ENCODE peak calls at places on chromosomes 1 and 21, in nine cellular contexts. L is IMR-90; N is A549; Y is KG1; Z is EL; W is NCI-H460; G is stimulated activated naive CD8-positive, alpha-beta T cell treated with anti-CD3 and anti-CD28 coated beads, Interleukin-15, amount 100 ng/mL, for 72 hours; X is kidney; T is fibroblast of gingiva. H is an unnamed sample.

GRCh38 chr1:76827066-76827465 is 40.2 kb upstream of the ST6GALNAC5 start:
- DNase-seq in N (no peak), T (no peak), Z (peak), W (no peak), Y (no peak), L (no peak), G (no peak), X (no peak), H (no peak)

GRCh38 chr1:213244664-213245091 is 193.6 kb downstream of the RPS6KC1 start:
- DNase-seq in Y (peak), G (peak), N (peak), Z (peak), T (peak), L (peak), W (peak), X (no peak), H (peak)

GRCh38 chr1:29473167-29473855 is 237.0 kb downstream of the PTPRU start:
- DNase-seq in Y (no peak), W (no peak), T (no peak), Z (no peak), G (no peak), L (no peak), N (no peak), X (no peak), H (no peak)

GRCh38 chr1:182600745-182601415 is 3.3 kb downstream of the RGS16 start:
- DNase-seq in W (no peak), Z (no peak), Y (no peak), G (no peak), N (no peak), X (no peak), T (no peak), L (no peak), H (no peak)

GRCh38 chr1:202200112-202200548 is 6.5 kb downstream of the LGR6 start:
- DNase-seq in Y (no peak), T (no peak), Z (peak), L (peak), X (no peak), G (no peak), W (no peak), N (peak), H (no peak)

GRCh38 chr1:46480959-46481646 is 8.5 kb upstream of the DMBX1 start:
- DNase-seq in X (peak), Y (no peak), L (no peak), N (no peak), G (no peak), W (no peak), Z (peak), T (no peak), H (no peak)

GRCh38 chr1:22804969-22805671 is 94.5 kb downstream of the EPHB2 start:
- DNase-seq in Z (no peak), N (no peak), G (no peak), Y (no peak), T (no peak), W (no peak), L (no peak), X (no peak), H (no peak)

GRCh38 chr1:239811211-239811902 is 280.3 kb upstream of the FMN2 start:
- DNase-seq in T (no peak), Z (no peak), Y (no peak), L (no peak), G (no peak), X (no peak), W (no peak), N (no peak), H (no peak)

GRCh38 chr1:182143825-182144661 is 82.5 kb upstream of the ZNF648 start:
- DNase-seq in L (peak), W (no peak), Y (no peak), Z (peak), X (peak), G (no peak), N (no peak), T (peak), H (no peak)

GRCh38 chr1:204746838-204747442 is 61.4 kb upstream of the LRRN2 start:
- DNase-seq in N (peak), G (peak), X (no peak), L (peak), W (peak), Z (peak), T (peak), Y (peak), H (peak)

GRCh38 chr1:12333036-12333785 is 103.4 kb downstream of the VPS13D start:
- DNase-seq in Z (no peak), T (no peak), L (no peak), N (no peak), Y (no peak), X (no peak), G (no peak), W (no peak), H (no peak)

GRCh38 chr1:203475012-203475981 is at the start of gene PRELP:
- DNase-seq in W (no peak), G (no peak), L (peak), Y (no peak), X (peak), N (no peak), Z (peak), T (peak), H (no peak)

GRCh38 chr1:46133181-46133658 is 791 bp upstream of the PIK3R3 start:
- DNase-seq in Z (no peak), X (no peak), Y (no peak), N (peak), T (no peak), G (no peak), L (no peak), W (no peak), H (no peak)

GRCh38 chr1:95496307-95496706 is 262.3 kb downstream of the RWDD3 start:
- DNase-seq in Y (no peak), Z (no peak), N (no peak), G (no peak), T (no peak), W (no peak), X (peak), L (no peak), H (no peak)

GRCh38 chr1:91795601-91796389 is 90.2 kb downstream of the TGFBR3 start:
- DNase-seq in Y (no peak), X (no peak), N (no peak), Z (peak), T (peak), W (no peak), G (no peak), L (peak), H (no peak)

GRCh38 chr1:8661185-8662110 is 156.0 kb downstream of the RERE start:
- DNase-seq in Y (no peak), Z (peak), W (no peak), L (peak), X (no peak), N (no peak), T (peak), G (no peak), H (peak)

GRCh38 chr1:176694713-176695112 is 231.7 kb downstream of the PAPPA2 start:
- DNase-seq in Y (no peak), W (no peak), L (no peak), Z (no peak), X (no peak), N (no peak), T (no peak), G (no peak), H (no peak)

GRCh38 chr1:67683736-67684525 is 1.1 kb upstream of the GADD45A start:
- DNase-seq in L (peak), T (no peak), W (peak), N (no peak), Z (peak), Y (no peak), X (no peak), G (peak), H (peak)

GRCh38 chr1:184291701-184292100 is 95.1 kb upstream of the C1orf21 start:
- DNase-seq in T (no peak), X (no peak), L (no peak), Y (no peak), Z (peak), N (no peak), W (no peak), G (no peak), H (no peak)

GRCh38 chr1:48079096-48079495 is 81.9 kb upstream of the TRABD2B start:
- DNase-seq in G (no peak), W (no peak), T (no peak), Y (no peak), N (no peak), Z (no peak), L (no peak), X (no peak), H (no peak)

GRCh38 chr1:20496241-20496661 is 10.2 kb upstream of the CAMK2N1 start:
- DNase-seq in L (peak), X (no peak), T (no peak), N (no peak), Y (no peak), Z (peak), G (peak), W (no peak), H (peak)

GRCh38 chr21:15159382-15160020 is 94.7 kb upstream of the NRIP1 start:
- DNase-seq in L (no peak), Z (no peak), N (no peak), G (no peak), W (no peak), T (no peak), X (no peak), Y (no peak), H (no peak)

GRCh38 chr1:167631987-167632680 is 2.1 kb downstream of the RCSD1 start:
- DNase-seq in N (no peak), Z (no peak), X (no peak), T (no peak), L (no peak), W (no peak), G (peak), Y (peak), H (no peak)

H was measured in SJSA1.